ENCODE peak calls at places on chromosomes 4 and X, in nine cellular contexts. T, D, G, P, K, H, M, Q and Y are unnamed samples.
A peak's percentile ranks its signal among the peaks of the same experiment; 100 is the strongest.

GRCh38 chrX:139542652-139543051 is 12.1 kb downstream of the F9 start:
- DNase-seq in T (no peak), D (no peak), G (no peak), P (no peak), K (no peak), H (no peak), M (no peak), Q (no peak), Y (no peak)

GRCh38 chr4:8393593-8394038 is 46.9 kb downstream of the ACOX3 start:
- DNase-seq in T (no peak), D (peak; percentile 97), G (peak; percentile 98), P (peak; percentile 65), K (peak; percentile 90), H (no peak), M (no peak), Q (peak; percentile 96), Y (peak; percentile 39)

GRCh38 chr4:40986375-40986774 is 228.0 kb downstream of the APBB2 start:
- DNase-seq in T (no peak), D (no peak), G (no peak), P (no peak), K (no peak), H (no peak), M (no peak), Q (no peak), Y (no peak)

GRCh38 chrX:47483310-47484268 is 567 bp upstream of the ZNF41 start:
- DNase-seq in T (no peak), D (peak; percentile 53), G (no peak), P (no peak), K (no peak), H (no peak), M (no peak), Q (peak; percentile 54), Y (peak; percentile 27)

GRCh38 chr4:78949735-78950134 is 10.5 kb upstream of the PAQR3 start:
- DNase-seq in T (no peak), D (no peak), G (no peak), P (no peak), K (no peak), H (no peak), M (no peak), Q (no peak), Y (no peak)

GRCh38 chr4:40608628-40609027 is 21.0 kb downstream of the RBM47 start:
- DNase-seq in T (no peak), D (peak; percentile 42), G (no peak), P (no peak), K (no peak), H (no peak), M (no peak), Q (no peak), Y (no peak)

GRCh38 chr4:27084685-27085356 is 224.2 kb downstream of the STIM2 start:
- DNase-seq in T (no peak), D (peak; percentile 14), G (peak; percentile 4), P (no peak), K (no peak), H (no peak), M (peak; percentile 53), Q (peak; percentile 66), Y (no peak)

GRCh38 chr4:99790796-99791617 is 25.6 kb upstream of the DAPP1 start:
- DNase-seq in T (no peak), D (peak; percentile 13), G (no peak), P (no peak), K (no peak), H (no peak), M (no peak), Q (peak; percentile 74), Y (no peak)

GRCh38 chrX:15242899-15243555 is 26.9 kb downstream of the ASB9 start:
- DNase-seq in T (peak; percentile 3), D (peak; percentile 65), G (peak; percentile 6), P (peak; percentile 9), K (peak; percentile 0), H (peak; percentile 30), M (no peak), Q (peak; percentile 87), Y (peak; percentile 25)

GRCh38 chrX:56745019-56745418 is 16.0 kb downstream of the NBDY start:
- DNase-seq in T (no peak), D (peak; percentile 74), G (peak; percentile 71), P (no peak), K (peak; percentile 29), H (no peak), M (no peak), Q (no peak), Y (no peak)

GRCh38 chrX:100994352-100995281 is 25.1 kb downstream of the ARL13A start:
- DNase-seq in T (no peak), D (peak; percentile 45), G (peak; percentile 52), P (peak; percentile 34), K (no peak), H (no peak), M (no peak), Q (no peak), Y (no peak)

GRCh38 chr4:153146031-153146430 is 58.2 kb upstream of the TRIM2 start:
- DNase-seq in T (no peak), D (no peak), G (no peak), P (no peak), K (no peak), H (no peak), M (no peak), Q (no peak), Y (no peak)

GRCh38 chrX:96389314-96390048 is 295.2 kb upstream of the DIAPH2 start:
- DNase-seq in T (no peak), D (peak; percentile 42), G (no peak), P (no peak), K (no peak), H (no peak), M (no peak), Q (no peak), Y (no peak)

GRCh38 chr4:109067509-109068205 is 234.8 kb downstream of the COL25A1 start:
- DNase-seq in T (no peak), D (peak; percentile 64), G (peak; percentile 74), P (no peak), K (peak; percentile 55), H (no peak), M (no peak), Q (peak; percentile 81), Y (peak; percentile 24)

DNA sequence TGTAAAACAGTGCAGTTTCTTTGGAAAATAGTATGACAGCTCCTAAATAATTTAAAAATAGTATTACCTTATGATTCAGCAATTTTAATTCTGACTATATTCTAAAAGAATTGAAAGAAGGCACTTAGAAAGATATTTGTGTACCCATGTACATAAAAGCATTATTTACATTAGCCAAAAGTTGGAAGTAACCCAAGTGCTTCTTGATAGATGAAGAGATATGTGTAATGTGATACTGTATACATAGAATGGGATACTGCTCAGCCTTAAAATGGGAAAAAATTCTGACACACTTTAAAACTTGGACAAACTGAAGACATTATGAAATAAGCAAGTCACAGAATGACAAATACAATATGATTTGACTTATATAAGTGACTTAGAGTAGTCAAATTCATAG is 112.2 kb downstream of the IDS start:
- DNase-seq in T (no peak), D (no peak), G (no peak), P (no peak), K (no peak), H (no peak), M (no peak), Q (no peak), Y (no peak)
- H3K4me3 ChIP-seq in T (no peak overlapping the region), D (no peak overlapping the region), G (no peak overlapping the region), P (no peak overlapping the region), K (no peak overlapping the region), H (no peak overlapping the region), M (no peak overlapping the region), Q (no peak overlapping the region), Y (no peak overlapping the region)

GRCh38 chr4:5266991-5267390 is 215.7 kb downstream of the STK32B start:
- DNase-seq in T (no peak), D (no peak), G (no peak), P (no peak), K (no peak), H (no peak), M (no peak), Q (no peak), Y (no peak)
- H3K4me3 ChIP-seq in T (no peak overlapping the region), D (no peak overlapping the region), G (no peak overlapping the region), P (no peak overlapping the region), K (no peak overlapping the region), H (no peak overlapping the region), M (no peak overlapping the region), Q (no peak overlapping the region), Y (no peak overlapping the region)

GRCh38 chr4:87525636-87526035 is 3.5 kb downstream of the SPARCL1 start:
- DNase-seq in T (no peak), D (peak; percentile 91), G (no peak), P (no peak), K (no peak), H (no peak), M (no peak), Q (no peak), Y (no peak)

GRCh38 chr4:87527446-87528240 is 1.5 kb downstream of the SPARCL1 start:
- DNase-seq in T (no peak), D (peak; percentile 77), G (no peak), P (no peak), K (no peak), H (no peak), M (no peak), Q (no peak), Y (no peak)

GRCh38 chr4:87532109-87532508 is 2.9 kb upstream of the SPARCL1 start:
- DNase-seq in T (no peak), D (peak; percentile 50), G (no peak), P (no peak), K (no peak), H (no peak), M (no peak), Q (no peak), Y (no peak)

GRCh38 chr4:87530868-87531267 is 1.7 kb upstream of the SPARCL1 start:
- DNase-seq in T (no peak), D (peak; percentile 98), G (peak; percentile 62), P (no peak), K (no peak), H (no peak), M (peak; percentile 30), Q (no peak), Y (peak; percentile 52)

GRCh38 chr4:87529187-87529586 is at the start of gene SPARCL1:
- DNase-seq in T (no peak), D (peak; percentile 72), G (no peak), P (no peak), K (no peak), H (no peak), M (no peak), Q (no peak), Y (peak; percentile 21)
- H3K4me3 ChIP-seq in T (no peak within 1 kb of the TSS), D (peak within 1 kb of the TSS; percentile 50), G (no peak within 1 kb of the TSS), P (no peak within 1 kb of the TSS), K (no peak within 1 kb of the TSS), H (no peak within 1 kb of the TSS), M (peak within 1 kb of the TSS; percentile 43), Q (no peak within 1 kb of the TSS), Y (no peak within 1 kb of the TSS)

DNA sequence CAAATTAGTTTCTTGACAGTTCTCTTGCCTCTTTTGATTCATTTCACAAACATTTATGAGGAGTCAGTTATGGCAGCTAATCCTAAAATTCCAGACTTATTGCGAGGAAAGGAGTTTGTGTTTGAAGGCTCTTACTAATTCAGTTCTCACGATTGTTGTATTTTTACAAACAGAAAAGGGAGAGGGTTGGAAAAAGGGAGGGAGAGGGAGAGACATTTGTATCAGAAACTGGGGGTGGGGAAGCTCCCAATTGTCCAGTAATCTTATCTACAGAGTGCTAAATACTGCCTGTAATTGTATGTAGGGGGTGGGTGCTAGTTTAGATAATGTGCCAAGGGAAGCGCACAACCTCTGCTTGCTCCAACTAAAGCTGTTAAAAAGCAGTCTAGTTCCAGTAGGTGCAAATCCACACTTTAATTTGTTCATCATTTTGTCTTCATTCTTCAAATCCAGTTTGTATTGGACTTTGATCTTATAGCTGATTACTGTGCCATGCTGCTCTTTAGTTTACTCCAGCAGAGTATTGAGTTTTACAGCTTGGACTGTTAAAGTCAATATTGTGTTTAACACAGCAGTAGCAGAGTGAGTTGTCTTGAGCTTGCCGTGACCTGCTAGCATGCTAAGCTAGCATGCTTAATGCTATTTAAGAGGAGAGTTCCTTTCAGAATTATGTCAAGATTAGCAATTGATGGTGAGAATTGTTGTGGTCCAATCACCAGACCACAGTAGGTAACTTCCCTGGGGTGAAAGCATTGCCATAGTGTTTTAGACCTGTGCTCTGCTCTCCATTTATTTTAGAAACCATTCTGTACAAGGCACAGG is 13.9 kb downstream of the FNIP2 start:
- DNase-seq in T (no peak), D (no peak), G (no peak), P (no peak), K (no peak), H (no peak), M (no peak), Q (no peak), Y (no peak)
- H3K4me3 ChIP-seq in T (no peak overlapping the region), D (no peak overlapping the region), G (no peak overlapping the region), P (no peak overlapping the region), K (no peak overlapping the region), H (no peak overlapping the region), M (no peak overlapping the region), Q (no peak overlapping the region), Y (no peak overlapping the region)